ENCODE peak calls at places on chromosomes 5 and 9, in nine cellular contexts. X is fibroblast of mammary gland, Z is AG09309, Q is neural crest cell, A is right lobe of liver, Y is cardiac fibroblast, N is adrenal gland, V is cardiac muscle cell, R is PC-3. K is an unnamed sample.

GRCh38 chr5:59001154-59001553 is 418.3 kb downstream of the RAB3C start:
- DNase-seq in X (peak; percentile 38), Z (peak; percentile 14), Q (no peak), A (no peak), Y (no peak), N (no peak), V (peak; percentile 50), R (no peak), K (no peak)

GRCh38 chr5:121596882-121597281 is 254.8 kb upstream of the FTMT start:
- DNase-seq in X (no peak), Z (no peak), Q (no peak), A (no peak), Y (no peak), N (no peak), V (no peak), R (no peak), K (no peak)

GRCh38 chr9:109968702-109969450 is 188.9 kb downstream of the PALM2AKAP2 start:
- DNase-seq in X (peak; percentile 38), Z (no peak), Q (no peak), A (no peak), Y (peak; percentile 44), N (peak; percentile 41), V (peak; percentile 60), R (peak; percentile 26), K (peak; percentile 12)

GRCh38 chr9:129641751-129642585 is at the start of gene ASB6:
- DNase-seq in X (peak; percentile 96), Z (peak; percentile 80), Q (peak; percentile 100), A (peak; percentile 98), Y (peak; percentile 97), N (peak; percentile 97), V (peak; percentile 99), R (peak; percentile 91), K (peak; percentile 58)

GRCh38 chr5:167814828-167815227 is 476.6 kb upstream of the WWC1 start:
- DNase-seq in X (peak; percentile 97), Z (peak; percentile 99), Q (no peak), A (no peak), Y (peak; percentile 91), N (no peak), V (peak; percentile 97), R (peak; percentile 29), K (no peak)

GRCh38 chr9:93642961-93643360 is 66.6 kb downstream of the PHF2 start:
- DNase-seq in X (peak; percentile 81), Z (peak; percentile 46), Q (no peak), A (no peak), Y (peak; percentile 67), N (peak; percentile 13), V (peak; percentile 59), R (peak; percentile 42), K (no peak)

GRCh38 chr9:135489188-135489918 is 9.8 kb downstream of the PPP1R26 start:
- DNase-seq in X (no peak), Z (no peak), Q (no peak), A (no peak), Y (no peak), N (no peak), V (no peak), R (no peak), K (no peak)

GRCh38 chr9:24602687-24603352 is 57.1 kb upstream of the IZUMO3 start:
- DNase-seq in X (peak; percentile 35), Z (no peak), Q (no peak), A (no peak), Y (no peak), N (no peak), V (no peak), R (peak; percentile 39), K (no peak)

GRCh38 chr5:88190106-88190834 is 78.4 kb downstream of the TMEM161B start:
- DNase-seq in X (no peak), Z (no peak), Q (no peak), A (peak; percentile 33), Y (no peak), N (no peak), V (no peak), R (peak; percentile 72), K (no peak)

GRCh38 chr5:9105851-9106250 is 440.0 kb downstream of the SEMA5A start:
- DNase-seq in X (no peak), Z (no peak), Q (no peak), A (no peak), Y (peak; percentile 9), N (no peak), V (no peak), R (peak; percentile 30), K (no peak)

GRCh38 chr9:97788763-97789663 is 64.0 kb upstream of the FOXE1 start:
- DNase-seq in X (no peak), Z (no peak), Q (no peak), A (peak; percentile 75), Y (peak; percentile 18), N (no peak), V (no peak), R (peak; percentile 78), K (no peak)

GRCh38 chr9:93296889-93297480 is 113.0 kb downstream of the WNK2 start:
- DNase-seq in X (no peak), Z (no peak), Q (no peak), A (no peak), Y (no peak), N (no peak), V (no peak), R (no peak), K (no peak)

GRCh38 chr9:8694983-8695588 is 895.5 kb upstream of the DMAC1 start:
- DNase-seq in X (no peak), Z (no peak), Q (no peak), A (no peak), Y (no peak), N (no peak), V (no peak), R (no peak), K (no peak)

GRCh38 chr5:129459485-129460120 is 495 bp upstream of the ADAMTS19 start:
- DNase-seq in X (peak; percentile 47), Z (no peak), Q (peak; percentile 30), A (peak; percentile 41), Y (peak; percentile 38), N (peak; percentile 16), V (peak; percentile 66), R (no peak), K (no peak)

GRCh38 chr5:179796877-179797608 is 3.3 kb downstream of the LTC4S start:
- DNase-seq in X (no peak), Z (no peak), Q (no peak), A (no peak), Y (peak; percentile 5), N (peak; percentile 24), V (no peak), R (no peak), K (no peak)

GRCh38 chr5:154162475-154163217 is 27.9 kb upstream of the GALNT10 start:
- DNase-seq in X (peak; percentile 11), Z (no peak), Q (no peak), A (no peak), Y (no peak), N (no peak), V (no peak), R (no peak), K (no peak)

GRCh38 chr5:113182658-113183344 is 206.2 kb downstream of the DCP2 start:
- DNase-seq in X (no peak), Z (no peak), Q (no peak), A (no peak), Y (no peak), N (no peak), V (no peak), R (no peak), K (no peak)

GRCh38 chr9:19583890-19584289 is 175.1 kb downstream of the ACER2 start:
- DNase-seq in X (no peak), Z (no peak), Q (no peak), A (no peak), Y (no peak), N (no peak), V (no peak), R (no peak), K (no peak)
- TF ChIP-seq CTCF in X (no peak), Z (no peak), Q (no peak), A (no peak), Y (no peak), N (no peak), V (no peak), R (no peak), K (no peak)

GRCh38 chr5:3595102-3595961 is at the start of gene IRX1:
- DNase-seq in X (peak; percentile 40), Z (no peak), Q (no peak), A (no peak), Y (no peak), N (no peak), V (no peak), R (no peak), K (no peak)

GRCh38 chr5:3593771-3594513 is 1.7 kb upstream of the IRX1 start:
- DNase-seq in X (peak; percentile 38), Z (no peak), Q (no peak), A (no peak), Y (no peak), N (no peak), V (no peak), R (no peak), K (no peak)

GRCh38 chr5:3596261-3596825 is 711 bp downstream of the IRX1 start:
- DNase-seq in X (peak; percentile 7), Z (no peak), Q (no peak), A (no peak), Y (no peak), N (no peak), V (no peak), R (no peak), K (no peak)

GRCh38 chr5:3592298-3592697 is 3.3 kb upstream of the IRX1 start:
- DNase-seq in X (no peak), Z (no peak), Q (no peak), A (no peak), Y (no peak), N (no peak), V (no peak), R (no peak), K (no peak)

DNA sequence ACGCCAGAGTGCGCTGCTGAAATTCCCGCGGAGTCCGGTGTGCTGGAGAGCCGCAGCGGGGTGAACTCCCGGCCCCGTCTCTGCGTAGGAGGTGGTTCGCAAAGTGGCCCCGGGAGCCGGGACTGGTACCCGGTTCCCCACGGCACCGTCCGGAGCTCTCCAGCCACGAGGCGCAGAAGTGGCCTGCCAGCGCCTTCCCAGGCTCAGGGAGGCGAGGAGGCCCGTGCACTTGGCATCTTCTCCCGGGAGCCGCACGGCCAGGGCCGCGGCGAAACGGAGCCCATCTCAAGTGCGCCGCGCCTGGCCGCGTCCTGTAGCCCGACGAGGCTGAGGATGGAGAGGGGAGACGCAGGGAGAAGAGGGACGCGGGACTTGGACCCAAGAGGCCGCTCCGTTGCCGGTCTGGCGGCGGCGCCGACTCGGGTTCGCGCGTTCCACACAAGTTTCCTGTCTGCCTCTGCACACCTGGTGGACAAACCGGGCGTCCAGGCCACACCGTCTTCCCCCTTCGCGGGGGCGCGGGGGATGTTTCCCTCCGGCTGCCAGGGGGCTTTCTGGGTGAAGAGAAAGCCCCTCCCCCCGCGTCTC is 1.0 kb upstream of the IRX1 start:
- DNase-seq in X (peak; percentile 14), Z (no peak), Q (no peak), A (no peak), Y (no peak), N (no peak), V (no peak), R (no peak), K (no peak)
- TF ChIP-seq CTCF in X (no peak), Z (no peak), Q (peak; percentile 42), A (no peak), Y (no peak), N (no peak), V (no peak), R (no peak), K (no peak)

GRCh38 chr5:100479079-100479688 is 56.0 kb upstream of the FAM174A start:
- DNase-seq in X (peak; percentile 19), Z (peak; percentile 1), Q (no peak), A (no peak), Y (peak; percentile 35), N (no peak), V (peak; percentile 11), R (peak; percentile 68), K (peak; percentile 10)
- TF ChIP-seq CTCF in X (peak; percentile 46), Z (peak; percentile 61), Q (peak; percentile 65), A (peak; percentile 52), Y (peak; percentile 50), N (peak; percentile 17), V (peak; percentile 41), R (peak; percentile 88), K (peak; percentile 71)

GRCh38 chr9:82675102-82675501 is 387.8 kb downstream of the RASEF start:
- DNase-seq in X (no peak), Z (no peak), Q (no peak), A (no peak), Y (no peak), N (no peak), V (no peak), R (no peak), K (no peak)
- TF ChIP-seq CTCF in X (no peak), Z (no peak), Q (no peak), A (no peak), Y (no peak), N (no peak), V (no peak), R (peak; percentile 13), K (no peak)